ENCODE peak calls at places on chromosome 16, in seven cellular contexts. I, T, O, R, Q, M and L are unnamed samples.

GRCh38 chr16:77197747-77198146 is 1.5 kb upstream of the SYCE1L start:
- DNase-seq in M (no peak), I (no peak), T (no peak), Q (no peak), O (no peak), R (no peak), L (no peak)

GRCh38 chr16:21645261-21645721 is 7.1 kb downstream of the IGSF6 start:
- DNase-seq in M (peak), R (peak), O (no peak), I (no peak), Q (no peak), T (no peak), L (no peak)

GRCh38 chr16:22787456-22788189 is 26.3 kb upstream of the HS3ST2 start:
- DNase-seq in Q (no peak), T (peak), M (no peak), I (no peak), R (no peak), O (no peak), L (peak)

GRCh38 chr16:51222016-51222415 is 70.9 kb upstream of the SALL1 start:
- DNase-seq in M (no peak), T (no peak), I (peak), Q (no peak), O (no peak), R (no peak), L (no peak)

GRCh38 chr16:29986231-29986630 is 9.2 kb downstream of the HIRIP3 start:
- DNase-seq in O (no peak), I (no peak), T (no peak), Q (no peak), R (no peak), M (no peak), L (no peak)

GRCh38 chr16:56225013-56225742 is 33.9 kb downstream of the GNAO1 start:
- DNase-seq in M (no peak), R (no peak), I (no peak), Q (no peak), O (no peak), T (no peak), L (no peak)

GRCh38 chr16:24337013-24337412 is 80.9 kb downstream of the CACNG3 start:
- DNase-seq in Q (no peak), T (no peak), O (no peak), I (no peak), R (no peak), M (no peak), L (no peak)

GRCh38 chr16:48035142-48035541 is 120.7 kb downstream of the ABCC12 start:
- DNase-seq in O (no peak), Q (no peak), T (no peak), R (no peak), I (no peak), M (no peak), L (no peak)

GRCh38 chr16:81493755-81494433 is 49.3 kb downstream of the CMIP start:
- DNase-seq in R (no peak), O (peak), Q (peak), I (no peak), T (no peak), M (peak), L (peak)

GRCh38 chr16:8961811-8962390 is 1.8 kb downstream of the USP7 start:
- DNase-seq in M (no peak), R (no peak), O (no peak), I (no peak), T (no peak), Q (no peak), L (no peak)

GRCh38 chr16:31876955-31877828 is 3.6 kb downstream of the ZNF267 start:
- DNase-seq in Q (peak), O (no peak), I (no peak), M (peak), T (peak), R (peak), L (peak)

GRCh38 chr16:27869411-27869810 is 194.1 kb downstream of the GSG1L start:
- DNase-seq in Q (no peak), R (no peak), M (no peak), O (no peak), I (no peak), T (no peak), L (no peak)

GRCh38 chr16:66578596-66579531 is at the start of gene CMTM2:
- DNase-seq in Q (no peak), T (no peak), I (no peak), R (no peak), O (no peak), M (peak), L (no peak)

GRCh38 chr16:71666264-71666663 is 40.3 kb downstream of the MARVELD3 start:
- DNase-seq in T (no peak), O (no peak), I (no peak), R (no peak), Q (no peak), M (no peak), L (no peak)

GRCh38 chr16:82004651-82005490 is 6.4 kb downstream of the SDR42E1 start:
- DNase-seq in M (no peak), O (no peak), I (no peak), R (no peak), T (no peak), Q (no peak), L (no peak)

GRCh38 chr16:12406840-12407690 is 396.6 kb downstream of the CPPED1 start:
- DNase-seq in M (no peak), R (no peak), Q (no peak), T (no peak), I (no peak), O (no peak), L (no peak)

GRCh38 chr16:20767577-20767976 is 3.8 kb downstream of the ACSM3 start:
- DNase-seq in I (no peak), M (no peak), R (no peak), Q (no peak), O (no peak), T (no peak), L (no peak)

GRCh38 chr16:17696696-17697095 is 225.9 kb upstream of the XYLT1 start:
- DNase-seq in O (no peak), R (no peak), I (no peak), M (no peak), Q (no peak), T (no peak), L (no peak)

GRCh38 chr16:24036614-24037013 is 200.8 kb downstream of the PRKCB start:
- DNase-seq in I (peak), R (peak), Q (peak), O (peak), T (peak), M (peak), L (no peak)

GRCh38 chr16:149024-149675 is 3.3 kb upstream of the HBZ start:
- DNase-seq in R (no peak), M (no peak), T (no peak), I (peak), Q (peak), O (no peak), L (no peak)

GRCh38 chr16:26951950-26952349 is 114.8 kb upstream of the C16orf82 start:
- DNase-seq in O (no peak), T (no peak), M (no peak), I (no peak), Q (no peak), R (no peak), L (no peak)

GRCh38 chr16:81601008-81601428 is 156.4 kb downstream of the CMIP start:
- DNase-seq in T (no peak), M (no peak), I (no peak), R (no peak), O (peak), Q (no peak), L (no peak)

GRCh38 chr16:23270654-23271053 is 31.4 kb upstream of the SCNN1B start:
- DNase-seq in I (no peak), O (no peak), M (no peak), Q (no peak), T (no peak), R (no peak), L (no peak)

GRCh38 chr16:54201200-54201599 is 85.4 kb downstream of the IRX3 start:
- DNase-seq in Q (no peak), M (no peak), O (no peak), R (no peak), T (no peak), I (no peak), L (no peak)

GRCh38 chr16:67786491-67786890 is 19.9 kb downstream of the RANBP10 start:
- DNase-seq in I (no peak), Q (no peak), T (no peak), M (no peak), O (no peak), R (no peak), L (no peak)

GRCh38 chr16:48537275-48537674 is 72.7 kb downstream of the N4BP1 start:
- DNase-seq in M (no peak), T (no peak), O (no peak), I (no peak), R (no peak), Q (no peak), L (no peak)

GRCh38 chr16:1301562-1301961 is 7.9 kb upstream of the UBE2I start:
- DNase-seq in R (no peak), Q (no peak), O (no peak), T (no peak), I (no peak), M (no peak), L (no peak)

GRCh38 chr16:58110590-58111330 is 18.4 kb downstream of the CFAP20 start:
- DNase-seq in R (no peak), Q (no peak), M (no peak), I (no peak), O (no peak), T (peak), L (no peak)